ENCODE peak calls at places on chromosomes 11 and 22, in six cellular contexts. Y is brain microvascular endothelial cell; J is spleen; Z is effector memory CD4-positive, alpha-beta T cell; O is PC-9; U is ovary. W is an unnamed sample. For H3K36me3, the result is how much of the 10 kb centered on the place peaks cover.

GRCh38 chr22:29258407-29259252 is 9.2 kb downstream of the RHBDD3 start:
- DNase-seq in Y (no peak), J (peak), Z (no peak), O (no peak), U (no peak), W (no peak)

GRCh38 chr11:12474871-12475270 is 97.5 kb downstream of the PARVA start:
- DNase-seq in Y (no peak), J (no peak), Z (no peak), O (no peak), U (no peak), W (no peak)

GRCh38 chr11:61495801-61496601 is 12.5 kb upstream of the LRRC10B start:
- DNase-seq in Y (no peak), J (no peak), Z (no peak), O (no peak), U (no peak), W (no peak)

GRCh38 chr11:34564406-34564805 is 50.8 kb upstream of the ELF5 start:
- DNase-seq in Y (peak), J (no peak), Z (no peak), O (peak), U (no peak), W (no peak)

GRCh38 chr11:101487775-101488174 is 96.0 kb downstream of the TRPC6 start:
- DNase-seq in Y (peak), J (no peak), Z (no peak), O (no peak), U (no peak), W (no peak)

GRCh38 chr11:78652866-78653265 is 78.2 kb upstream of the NARS2 start:
- DNase-seq in Y (no peak), J (no peak), Z (no peak), O (no peak), U (no peak), W (no peak)

GRCh38 chr22:49298834-49299750 is 528.6 kb downstream of the BRD1 start:
- DNase-seq in Y (no peak), J (peak), Z (no peak), O (no peak), U (no peak), W (no peak)

GRCh38 chr11:69327741-69328191 is 33.8 kb downstream of the MYEOV start:
- DNase-seq in Y (no peak), J (no peak), Z (no peak), O (no peak), U (no peak), W (no peak)

GRCh38 chr11:315051-315481 is 1.2 kb downstream of the IFITM1 start:
- DNase-seq in Y (no peak), J (peak), Z (no peak), O (no peak), U (no peak), W (no peak)

GRCh38 chr11:71488968-71489265 is 35.9 kb downstream of the NADSYN1 start:
- DNase-seq in Y (no peak), J (no peak), Z (no peak), O (no peak), U (no peak), W (no peak)

GRCh38 chr11:2388431-2389024 is 11.4 kb downstream of the CD81 start:
- DNase-seq in Y (no peak), J (no peak), Z (no peak), O (no peak), U (no peak), W (no peak)

GRCh38 chr11:2389344-2390026 is 11.1 kb upstream of the TSSC4 start:
- DNase-seq in Y (no peak), J (peak), Z (no peak), O (no peak), U (no peak), W (no peak)

GRCh38 chr11:2391663-2391975 is 8.9 kb upstream of the TSSC4 start:
- DNase-seq in Y (no peak), J (no peak), Z (no peak), O (no peak), U (no peak), W (no peak)

GRCh38 chr11:2390871-2391662 is 9.5 kb upstream of the TSSC4 start:
- DNase-seq in Y (peak), J (no peak), Z (no peak), O (peak), U (peak), W (no peak)

DNA sequence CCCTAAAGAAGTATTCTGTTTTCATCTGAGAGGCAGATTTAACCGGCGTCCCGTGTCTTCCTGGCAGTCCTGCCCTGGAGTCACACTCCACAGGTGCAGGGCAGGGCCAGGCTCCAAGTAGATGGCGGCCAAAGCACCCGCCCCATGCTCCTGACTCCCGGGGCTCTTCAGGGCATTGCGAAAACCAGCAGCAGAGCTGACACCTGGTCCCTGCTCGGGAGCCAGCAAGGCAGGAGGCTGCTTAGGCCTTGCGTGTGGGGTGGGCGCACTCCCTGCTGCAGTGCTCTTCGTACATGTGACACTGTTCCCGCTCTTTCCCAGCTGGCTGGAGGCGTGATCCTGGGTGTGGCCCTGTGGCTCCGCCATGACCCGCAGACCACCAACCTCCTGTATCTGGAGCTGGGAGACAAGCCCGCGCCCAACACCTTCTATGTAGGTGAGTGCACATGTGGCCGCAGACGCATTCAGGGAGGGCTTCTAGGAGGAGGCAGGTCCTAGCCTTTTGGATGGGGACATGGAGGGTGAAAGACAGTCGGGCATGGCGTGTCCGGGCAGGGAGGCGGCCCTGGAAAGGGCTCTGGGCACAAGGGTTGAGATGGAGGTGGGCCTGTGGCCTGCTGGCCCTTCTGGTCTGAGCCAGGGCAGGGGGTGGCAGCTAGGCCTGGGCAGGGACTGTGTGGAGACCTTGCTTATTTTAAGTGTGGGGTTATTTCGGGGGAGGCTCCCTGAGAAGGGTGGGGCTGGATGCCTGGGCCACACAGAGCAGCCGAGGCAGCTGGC is 10.3 kb upstream of the TSSC4 start:
- DNase-seq in Y (no peak), J (no peak), Z (no peak), O (no peak), U (no peak), W (no peak)
- H3K36me3 ChIP-seq in Y (under half), J (under half), Z (under half), O (under half), U (under half), W (under half)

GRCh38 chr11:74278103-74278502 is 33.3 kb downstream of the P4HA3 start:
- DNase-seq in Y (no peak), J (no peak), Z (no peak), O (no peak), U (no peak), W (no peak)

GRCh38 chr11:74276581-74276980 is 34.9 kb downstream of the P4HA3 start:
- DNase-seq in Y (peak), J (no peak), Z (no peak), O (no peak), U (no peak), W (no peak)

GRCh38 chr11:74280494-74280893 is 30.9 kb downstream of the P4HA3 start:
- DNase-seq in Y (no peak), J (no peak), Z (no peak), O (no peak), U (no peak), W (no peak)

GRCh38 chr11:74278721-74279148 is 32.7 kb downstream of the P4HA3 start:
- DNase-seq in Y (peak), J (no peak), Z (no peak), O (peak), U (peak), W (no peak)

DNA sequence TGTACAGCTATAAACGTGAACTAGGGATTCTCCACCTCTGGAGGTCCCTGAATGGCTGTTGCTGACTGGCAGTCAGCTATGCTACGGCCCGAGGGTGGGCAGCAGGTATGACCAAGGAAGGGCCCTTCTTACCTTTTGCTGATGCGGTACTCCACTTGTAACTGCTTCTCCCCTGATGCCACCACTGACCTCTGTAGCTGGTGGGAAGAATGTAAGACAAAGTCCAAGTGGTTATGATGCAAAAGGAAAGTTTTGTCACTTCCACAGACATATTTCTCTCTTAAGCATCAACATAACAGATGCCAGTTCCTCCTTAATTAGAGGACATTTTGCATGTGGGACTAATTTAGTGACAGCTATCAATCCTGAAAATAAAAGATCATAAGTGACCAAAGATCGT is 32.2 kb downstream of the P4HA3 start:
- DNase-seq in Y (no peak), J (no peak), Z (no peak), O (no peak), U (no peak), W (no peak)
- H3K36me3 ChIP-seq in Y (under half), J (under half), Z (under half), O (under half), U (under half), W (under half)

GRCh38 chr11:68050371-68050841 is 11.6 kb downstream of the TCIRG1 start:
- DNase-seq in Y (no peak), J (no peak), Z (no peak), O (no peak), U (no peak), W (no peak)

GRCh38 chr11:68051191-68052136 is 12.6 kb downstream of the TCIRG1 start:
- DNase-seq in Y (no peak), J (no peak), Z (no peak), O (no peak), U (no peak), W (no peak)

GRCh38 chr11:68052137-68052873 is 13.5 kb downstream of the TCIRG1 start:
- DNase-seq in Y (no peak), J (no peak), Z (no peak), O (no peak), U (no peak), W (no peak)

GRCh38 chr11:68053981-68054812 is 15.4 kb downstream of the TCIRG1 start:
- DNase-seq in Y (no peak), J (no peak), Z (no peak), O (no peak), U (no peak), W (no peak)

DNA sequence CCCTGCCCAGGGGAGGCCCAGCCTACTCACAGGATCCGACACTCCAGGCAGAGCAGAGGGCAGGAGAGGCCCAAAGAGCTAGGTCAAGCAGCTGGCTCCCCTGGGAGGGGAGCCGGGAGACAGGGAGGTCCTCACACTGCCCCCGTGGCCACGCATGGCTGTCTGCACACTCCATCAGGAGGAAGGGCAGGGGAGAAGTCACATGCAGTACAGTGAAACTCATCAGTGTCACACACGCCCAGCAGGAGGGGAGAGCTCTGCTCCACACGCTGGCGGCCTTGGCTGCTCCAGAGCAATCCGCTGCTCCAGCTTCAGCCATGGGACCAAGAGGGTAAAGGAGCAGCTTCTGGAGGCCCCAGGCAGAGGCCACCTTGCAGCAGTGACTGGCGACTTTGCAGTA is 14.3 kb downstream of the TCIRG1 start:
- DNase-seq in Y (no peak), J (no peak), Z (no peak), O (no peak), U (no peak), W (no peak)
- H3K36me3 ChIP-seq in Y (under half), J (under half), Z (under half), O (under half), U (under half), W (half or more)

GRCh38 chr11:32968541-32968940 is 47.1 kb upstream of the DEPDC7 start:
- DNase-seq in Y (no peak), J (no peak), Z (no peak), O (no peak), U (no peak), W (no peak)

GRCh38 chr11:32972781-32973180 is 42.9 kb upstream of the DEPDC7 start:
- DNase-seq in Y (no peak), J (no peak), Z (no peak), O (no peak), U (no peak), W (no peak)
- H3K36me3 ChIP-seq in Y (under half), J (under half), Z (under half), O (under half), U (under half), W (under half)

GRCh38 chr11:128474036-128474874 is 113.1 kb downstream of the ETS1 start:
- DNase-seq in Y (no peak), J (no peak), Z (no peak), O (no peak), U (no peak), W (no peak)
- H3K36me3 ChIP-seq in Y (half or more), J (under half), Z (under half), O (under half), U (under half), W (under half)

DNA sequence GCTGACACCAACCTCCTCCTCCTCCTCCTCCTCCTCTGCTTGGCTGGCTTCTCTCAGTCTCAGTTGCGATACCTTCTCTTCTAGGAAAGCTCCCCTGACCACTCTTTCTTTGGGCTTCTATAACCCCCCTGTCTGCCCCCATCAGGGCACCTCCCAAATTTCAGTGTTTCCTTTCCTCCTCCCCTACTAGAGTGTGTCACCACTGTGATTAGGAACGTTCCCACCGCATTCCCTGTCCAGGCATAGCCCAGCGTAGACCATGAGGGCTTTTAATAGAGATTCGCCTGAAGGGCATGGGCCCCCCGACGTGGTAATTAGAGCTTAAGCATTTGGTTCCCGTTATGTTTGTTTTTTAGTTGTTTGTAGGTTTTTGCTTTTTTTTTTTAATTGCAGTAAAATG is 65.5 kb downstream of the KIAA1671 start:
- DNase-seq in Y (no peak), J (no peak), Z (no peak), O (no peak), U (no peak), W (no peak)
- H3K36me3 ChIP-seq in Y (under half), J (under half), Z (under half), O (under half), U (under half), W (under half)

DNA sequence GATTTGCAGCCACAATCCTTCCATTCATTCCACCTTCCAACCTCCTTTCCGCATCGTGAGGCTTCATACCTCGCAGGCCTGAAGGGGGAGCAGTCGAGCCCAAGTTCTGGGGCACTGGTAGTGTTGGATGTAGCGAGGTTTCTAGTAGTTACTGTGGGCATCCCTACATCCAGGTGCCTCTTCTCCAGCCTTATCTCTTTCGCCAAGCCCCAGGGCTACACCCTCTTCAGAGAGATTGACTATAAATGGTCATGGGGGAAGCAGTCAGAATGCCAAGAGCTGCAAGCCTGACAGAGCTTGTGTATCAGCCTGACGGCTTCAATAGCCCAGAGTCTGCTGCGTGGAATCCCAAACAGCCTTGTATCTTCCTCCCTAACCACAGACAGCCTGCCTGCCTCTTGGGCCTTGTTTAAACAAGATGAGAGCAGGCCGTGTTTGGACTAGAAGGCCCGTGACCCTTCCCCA is 28.9 kb downstream of the CLMP start:
- DNase-seq in Y (peak), J (no peak), Z (no peak), O (no peak), U (peak), W (no peak)
- H3K36me3 ChIP-seq in Y (under half), J (under half), Z (under half), O (under half), U (under half), W (under half)

DNA sequence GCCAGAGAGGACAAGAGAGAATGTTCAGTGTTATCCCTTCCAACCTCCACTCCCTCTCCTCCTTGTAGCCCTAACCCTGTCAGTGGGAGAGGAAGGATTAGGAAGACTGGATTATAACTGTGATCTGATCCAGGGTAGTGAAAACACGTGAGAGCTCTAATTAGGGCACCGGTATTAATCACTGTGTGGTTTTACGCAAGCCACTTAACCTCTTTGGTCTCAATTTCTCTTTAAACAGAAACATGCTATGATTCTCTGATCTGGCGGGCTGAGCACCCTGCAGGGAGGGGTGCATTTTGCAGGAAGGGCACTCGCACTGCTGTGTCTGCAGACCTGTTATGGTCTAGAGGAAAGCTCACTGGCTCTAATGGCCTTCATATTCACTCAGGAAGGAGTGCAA is 11.5 kb downstream of the RPL27A start:
- DNase-seq in Y (no peak), J (no peak), Z (no peak), O (no peak), U (no peak), W (no peak)
- H3K36me3 ChIP-seq in Y (under half), J (under half), Z (under half), O (under half), U (under half), W (under half)

GRCh38 chr22:42805016-42805997 is 51.8 kb downstream of the ARFGAP3 start:
- DNase-seq in Y (no peak), J (no peak), Z (no peak), O (no peak), U (no peak), W (no peak)
- H3K36me3 ChIP-seq in Y (half or more), J (under half), Z (half or more), O (under half), U (under half), W (under half)

W was measured in naive thymus-derived CD4-positive, alpha-beta T cell.